ENCODE peak calls at places on chromosome X, in eight cellular contexts. H, R, V, M, O, L, U and Y are unnamed samples.
A peak's percentile ranks its signal among the peaks of the same experiment; 100 is the strongest.

GRCh38 chrX:35461164-35461563 is 337.0 kb upstream of the MAGEB16 start:
- DNase-seq in H (no peak), R (no peak), V (no peak), M (no peak), O (no peak), L (no peak), U (no peak), Y (no peak)

GRCh38 chrX:114924846-114925245 is 92.6 kb downstream of the IL13RA2 start:
- DNase-seq in H (no peak), R (no peak), V (no peak), M (peak; percentile 28), O (no peak), L (peak; percentile 37), U (no peak), Y (no peak)

GRCh38 chrX:153818571-153819397 is 11.6 kb downstream of the PDZD4 start:
- DNase-seq in H (peak; percentile 54), R (no peak), V (no peak), M (peak; percentile 68), O (peak; percentile 57), L (no peak), U (peak; percentile 41), Y (peak; percentile 78)

GRCh38 chrX:118751950-118752783 is 24.8 kb downstream of the IL13RA1 start:
- DNase-seq in H (no peak), R (no peak), V (no peak), M (no peak), O (no peak), L (no peak), U (no peak), Y (no peak)

GRCh38 chrX:118370921-118371624 is 25.2 kb downstream of the WDR44 start:
- DNase-seq in H (no peak), R (no peak), V (no peak), M (no peak), O (no peak), L (peak; percentile 49), U (no peak), Y (no peak)

GRCh38 chrX:124555036-124555595 is 208.8 kb downstream of the SH2D1A start:
- DNase-seq in H (no peak), R (no peak), V (no peak), M (no peak), O (no peak), L (peak; percentile 89), U (no peak), Y (no peak)

GRCh38 chrX:149527705-149528104 is 13.1 kb upstream of the EOLA1 start:
- DNase-seq in H (no peak), R (no peak), V (no peak), M (peak; percentile 45), O (peak; percentile 20), L (peak; percentile 50), U (no peak), Y (no peak)

GRCh38 chrX:15221321-15221720 is 48.6 kb downstream of the ASB9 start:
- DNase-seq in H (no peak), R (no peak), V (no peak), M (no peak), O (no peak), L (no peak), U (no peak), Y (no peak)

GRCh38 chrX:48590203-48591103 is 6.8 kb upstream of the WDR13 start:
- DNase-seq in H (no peak), R (no peak), V (no peak), M (no peak), O (no peak), L (no peak), U (no peak), Y (no peak)

GRCh38 chrX:152149648-152150047 is 11.3 kb upstream of the MAGEA10 start:
- DNase-seq in H (no peak), R (no peak), V (no peak), M (no peak), O (no peak), L (no peak), U (no peak), Y (no peak)

GRCh38 chrX:77431227-77431626 is 16.0 kb upstream of the FGF16 start:
- DNase-seq in H (no peak), R (peak; percentile 42), V (no peak), M (peak; percentile 18), O (no peak), L (peak; percentile 38), U (no peak), Y (no peak)

GRCh38 chrX:10615931-10616780 is 4.2 kb downstream of the MID1 start:
- DNase-seq in H (no peak), R (peak; percentile 31), V (peak; percentile 48), M (peak; percentile 68), O (no peak), L (peak; percentile 76), U (no peak), Y (no peak)

GRCh38 chrX:133290076-133290475 is 71.9 kb upstream of the TFDP3 start:
- DNase-seq in H (no peak), R (no peak), V (no peak), M (no peak), O (no peak), L (no peak), U (no peak), Y (no peak)

GRCh38 chrX:134528936-134529335 is 69.0 kb downstream of the HPRT1 start:
- DNase-seq in H (no peak), R (no peak), V (no peak), M (no peak), O (no peak), L (no peak), U (no peak), Y (no peak)

GRCh38 chrX:74421181-74422028 is at the start of gene SLC16A2:
- DNase-seq in H (peak; percentile 61), R (peak; percentile 82), V (peak; percentile 83), M (peak; percentile 60), O (peak; percentile 72), L (peak; percentile 74), U (peak; percentile 70), Y (peak; percentile 74)

GRCh38 chrX:129741880-129742758 is 3.3 kb downstream of the XPNPEP2 start:
- DNase-seq in H (no peak), R (no peak), V (no peak), M (peak; percentile 83), O (no peak), L (no peak), U (no peak), Y (no peak)

GRCh38 chrX:2697741-2698294 is 6.7 kb downstream of the CD99 start:
- DNase-seq in H (no peak), R (no peak), V (no peak), M (no peak), O (no peak), L (no peak), U (no peak), Y (no peak)

GRCh38 chrX:80810365-80810978 is 795 bp upstream of the BRWD3 start:
- DNase-seq in H (no peak), R (no peak), V (no peak), M (no peak), O (peak; percentile 2), L (peak; percentile 2), U (no peak), Y (no peak)

GRCh38 chrX:53678667-53679066 is 7.9 kb downstream of the HUWE1 start:
- DNase-seq in H (no peak), R (no peak), V (no peak), M (peak; percentile 32), O (peak; percentile 13), L (no peak), U (no peak), Y (no peak)

GRCh38 chrX:69027181-69028005 is 137.9 kb downstream of the PJA1 start:
- DNase-seq in H (no peak), R (no peak), V (no peak), M (no peak), O (no peak), L (peak; percentile 7), U (no peak), Y (no peak)

GRCh38 chrX:124328765-124329164 is 3.7 kb upstream of the TEX13D start:
- DNase-seq in H (no peak), R (no peak), V (no peak), M (no peak), O (no peak), L (no peak), U (no peak), Y (no peak)

GRCh38 chrX:119004920-119005524 is 30.6 kb downstream of the LONRF3 start:
- DNase-seq in H (peak; percentile 59), R (peak; percentile 56), V (peak; percentile 32), M (peak; percentile 53), O (peak; percentile 44), L (peak; percentile 16), U (peak; percentile 41), Y (peak; percentile 31)

DNA sequence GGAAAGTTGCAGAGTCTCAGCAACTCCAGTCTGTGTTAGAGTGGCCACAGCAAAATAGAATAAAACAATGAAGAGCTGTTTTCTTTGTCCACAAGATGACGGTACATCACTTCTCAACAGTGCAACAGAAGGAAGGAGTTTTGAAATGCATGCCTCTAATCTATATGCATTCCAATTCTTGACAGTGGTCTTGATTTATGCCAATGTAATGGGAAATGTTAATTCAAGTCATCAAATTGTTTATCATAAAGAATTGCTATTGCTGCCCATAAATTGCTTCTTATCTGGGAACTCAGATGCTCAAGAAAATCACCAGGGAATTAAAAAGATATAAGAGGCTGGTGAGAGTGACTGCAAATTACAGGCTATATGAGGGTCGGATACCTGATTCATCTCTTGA is 195.5 kb upstream of the PRPS2 start:
- DNase-seq in H (no peak), R (no peak), V (no peak), M (no peak), O (no peak), L (no peak), U (no peak), Y (no peak)
- TF ChIP-seq CTCF in H (no peak), R (no peak), V (no peak), M (no peak), O (no peak), L (no peak), U (no peak), Y (no peak)

GRCh38 chrX:138191998-138192397 is 519.5 kb downstream of the FGF13 start:
- DNase-seq in H (no peak), R (peak; percentile 21), V (no peak), M (peak; percentile 61), O (no peak), L (no peak), U (no peak), Y (no peak)
- TF ChIP-seq CTCF in H (no peak), R (peak; percentile 29), V (peak; percentile 15), M (peak; percentile 80), O (peak; percentile 37), L (peak; percentile 37), U (peak; percentile 42), Y (peak; percentile 51)

DNA sequence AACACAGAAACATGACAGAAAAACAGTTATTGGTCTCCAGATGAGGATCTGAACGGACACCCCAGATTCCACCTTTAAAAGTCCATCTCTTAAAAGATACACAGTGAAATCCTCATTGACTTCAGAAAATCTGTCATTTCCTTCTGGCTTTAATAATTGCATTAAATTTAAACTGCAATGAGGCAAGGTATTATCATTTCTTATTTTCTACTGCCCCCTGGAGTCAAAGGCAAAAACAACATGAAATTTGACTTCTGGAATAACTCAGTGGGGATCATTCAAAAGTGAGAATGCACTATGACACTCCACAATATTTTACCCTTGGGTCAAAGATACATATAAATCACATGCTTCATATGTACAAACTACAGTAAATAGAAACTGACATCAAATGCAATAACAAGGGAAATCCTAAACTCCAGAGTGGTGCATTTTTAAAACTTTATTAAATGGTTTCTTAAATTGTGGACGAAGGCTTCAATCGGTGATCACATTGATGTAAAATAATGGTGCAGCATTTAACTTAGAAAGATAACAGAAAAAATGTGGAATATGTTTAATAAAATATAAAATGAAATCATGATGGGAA is 56.4 kb upstream of the SPANXN1 start:
- DNase-seq in H (no peak), R (no peak), V (no peak), M (peak; percentile 1), O (no peak), L (no peak), U (no peak), Y (no peak)
- TF ChIP-seq CTCF in H (peak; percentile 17), R (peak; percentile 18), V (peak; percentile 14), M (peak; percentile 40), O (peak; percentile 35), L (peak; percentile 52), U (peak; percentile 35), Y (peak; percentile 46)

GRCh38 chrX:102129473-102129872 is 4.0 kb downstream of the TCEAL2 start:
- DNase-seq in H (no peak), R (no peak), V (no peak), M (peak; percentile 2), O (peak; percentile 4), L (no peak), U (no peak), Y (no peak)
- TF ChIP-seq CTCF in H (no peak), R (peak; percentile 17), V (peak; percentile 14), M (peak; percentile 40), O (peak; percentile 40), L (peak; percentile 63), U (peak; percentile 31), Y (peak; percentile 41)